ENCODE peak calls at places on chromosomes 13 and 19, in six cellular contexts. E, R, T, F, M and Q are unnamed samples.

GRCh38 chr13:51626749-51627148 is 42.5 kb downstream of the WDFY2 start:
- DNase-seq in E (no peak), R (no peak), T (peak; percentile 72), F (no peak), M (no peak), Q (no peak)

GRCh38 chr13:22736084-22736767 is 444.6 kb upstream of the SGCG start:
- DNase-seq in E (no peak), R (no peak), T (no peak), F (no peak), M (no peak), Q (no peak)

GRCh38 chr19:49441210-49441959 is at the start of gene SLC17A7:
- DNase-seq in E (no peak), R (no peak), T (no peak), F (peak; percentile 87), M (peak; percentile 63), Q (no peak)

GRCh38 chr13:31328549-31329229 is 128.9 kb downstream of the B3GLCT start:
- DNase-seq in E (no peak), R (peak; percentile 14), T (no peak), F (no peak), M (no peak), Q (no peak)

GRCh38 chr13:72545030-72545719 is 182.3 kb downstream of the MZT1 start:
- DNase-seq in E (no peak), R (no peak), T (no peak), F (no peak), M (no peak), Q (no peak)

GRCh38 chr13:45321230-45321629 is 19.8 kb downstream of the TPT1 start:
- DNase-seq in E (no peak), R (no peak), T (no peak), F (no peak), M (no peak), Q (no peak)

GRCh38 chr13:94233401-94233800 is 246.1 kb downstream of the DCT start:
- DNase-seq in E (no peak), R (peak; percentile 96), T (peak; percentile 17), F (no peak), M (no peak), Q (peak; percentile 80)

GRCh38 chr13:47672982-47673670 is 327.9 kb downstream of the SUCLA2 start:
- DNase-seq in E (no peak), R (peak; percentile 93), T (no peak), F (no peak), M (no peak), Q (peak; percentile 81)

GRCh38 chr13:50892162-50892944 is 17.2 kb upstream of the RNASEH2B start:
- DNase-seq in E (no peak), R (no peak), T (no peak), F (peak; percentile 33), M (peak; percentile 35), Q (no peak)

GRCh38 chr19:8248348-8249328 is 39.5 kb downstream of the CERS4 start:
- DNase-seq in E (no peak), R (no peak), T (no peak), F (no peak), M (no peak), Q (no peak)

GRCh38 chr13:99214232-99214631 is 13.6 kb downstream of the UBAC2 start:
- DNase-seq in E (no peak), R (no peak), T (no peak), F (no peak), M (no peak), Q (no peak)

GRCh38 chr13:109700176-109700575 is 86.2 kb downstream of the IRS2 start:
- DNase-seq in E (no peak), R (peak; percentile 24), T (peak; percentile 67), F (peak; percentile 51), M (peak; percentile 95), Q (no peak)

GRCh38 chr13:23391752-23392151 is 41.8 kb downstream of the SACS start:
- DNase-seq in E (no peak), R (peak; percentile 64), T (no peak), F (no peak), M (no peak), Q (no peak)

GRCh38 chr19:6012416-6013170 is 34.7 kb upstream of the RANBP3 start:
- DNase-seq in E (no peak), R (no peak), T (no peak), F (no peak), M (no peak), Q (no peak)

GRCh38 chr19:15532779-15533521 is 24.6 kb downstream of the CYP4F22 start:
- DNase-seq in E (no peak), R (no peak), T (peak; percentile 2), F (no peak), M (no peak), Q (no peak)

GRCh38 chr13:20177049-20177831 is 15.5 kb downstream of the GJB2 start:
- DNase-seq in E (no peak), R (no peak), T (no peak), F (no peak), M (no peak), Q (no peak)

GRCh38 chr13:98083507-98083906 is 59.4 kb upstream of the FARP1 start:
- DNase-seq in E (no peak), R (peak; percentile 98), T (no peak), F (no peak), M (no peak), Q (peak; percentile 95)

GRCh38 chr19:39677931-39678889 is 22.5 kb downstream of the LGALS16 start:
- DNase-seq in E (no peak), R (peak; percentile 39), T (peak; percentile 90), F (no peak), M (no peak), Q (no peak)

GRCh38 chr19:45130888-45131615 is 29.7 kb downstream of the NKPD1 start:
- DNase-seq in E (no peak), R (peak; percentile 16), T (no peak), F (no peak), M (peak; percentile 56), Q (no peak)

GRCh38 chr13:45678282-45678681 is 23.8 kb upstream of the CBY2 start:
- DNase-seq in E (no peak), R (no peak), T (no peak), F (no peak), M (no peak), Q (no peak)

GRCh38 chr19:21697698-21698097 is 69.7 kb downstream of the ZNF100 start:
- DNase-seq in E (no peak), R (no peak), T (no peak), F (no peak), M (no peak), Q (no peak)

GRCh38 chr19:35138305-35138799 is 272 bp upstream of the FXYD1 start:
- DNase-seq in E (no peak), R (no peak), T (no peak), F (no peak), M (no peak), Q (no peak)

GRCh38 chr19:2426661-2427322 is 594 bp downstream of the TIMM13 start:
- DNase-seq in E (no peak), R (peak; percentile 14), T (peak; percentile 50), F (peak; percentile 77), M (peak; percentile 72), Q (no peak)

GRCh38 chr19:54882758-54883157 is 8.7 kb downstream of the FCAR start:
- DNase-seq in E (no peak), R (no peak), T (no peak), F (no peak), M (no peak), Q (no peak)
- TF ChIP-seq CTCF in E (no peak), R (no peak), T (no peak), F (no peak), M (no peak), Q (peak; percentile 11)

DNA sequence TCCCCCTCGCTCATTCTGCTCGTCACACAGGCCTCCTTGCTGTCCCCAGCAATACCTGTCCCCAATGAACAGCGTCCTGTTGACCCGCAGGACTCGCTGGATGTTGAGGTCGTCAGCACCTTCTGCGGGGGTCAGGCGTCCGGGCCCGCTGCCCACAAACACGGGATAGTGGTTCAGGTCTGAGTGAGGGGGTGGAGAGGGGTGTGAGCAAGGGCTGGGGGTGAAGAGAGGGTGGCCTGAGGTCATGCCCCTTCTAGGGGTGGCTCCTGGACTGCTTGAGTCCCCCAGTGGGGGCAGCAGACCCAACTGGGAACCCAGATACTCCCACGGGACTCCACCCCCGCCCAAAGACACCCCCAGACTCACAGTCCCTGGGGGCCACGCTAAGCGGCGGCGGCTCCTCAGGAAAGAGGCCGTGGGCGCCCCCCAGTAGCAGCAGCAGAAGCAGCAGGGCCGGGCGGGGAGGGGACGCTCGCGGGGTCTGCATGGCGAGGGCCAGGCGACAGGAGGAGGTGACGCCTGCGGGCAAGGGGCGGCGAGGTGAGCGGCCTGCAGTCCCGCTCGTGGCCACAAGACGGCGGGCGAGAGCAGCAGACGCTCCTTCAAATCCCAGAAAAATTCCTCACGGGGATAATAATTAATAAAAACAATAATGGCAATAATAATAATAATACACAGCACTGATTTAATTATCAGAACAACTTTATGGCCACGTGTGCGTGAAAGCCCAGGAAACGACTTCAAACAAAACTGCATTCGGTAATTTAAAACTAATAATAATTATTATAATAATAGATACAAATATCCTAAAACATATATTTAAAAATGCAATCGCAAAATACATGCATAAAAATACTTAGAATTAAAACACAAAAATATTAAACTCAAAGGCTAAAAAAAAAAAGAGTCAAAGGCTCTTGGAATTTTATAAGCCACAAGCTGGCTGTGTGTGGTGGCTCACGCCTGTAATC is 1.2 kb downstream of the SEMA6B start:
- DNase-seq in E (no peak), R (no peak), T (no peak), F (peak; percentile 79), M (no peak), Q (no peak)
- TF ChIP-seq CTCF in E (peak; percentile 85), R (peak; percentile 83), T (peak; percentile 92), F (peak; percentile 100), M (peak; percentile 99), Q (peak; percentile 100)

DNA sequence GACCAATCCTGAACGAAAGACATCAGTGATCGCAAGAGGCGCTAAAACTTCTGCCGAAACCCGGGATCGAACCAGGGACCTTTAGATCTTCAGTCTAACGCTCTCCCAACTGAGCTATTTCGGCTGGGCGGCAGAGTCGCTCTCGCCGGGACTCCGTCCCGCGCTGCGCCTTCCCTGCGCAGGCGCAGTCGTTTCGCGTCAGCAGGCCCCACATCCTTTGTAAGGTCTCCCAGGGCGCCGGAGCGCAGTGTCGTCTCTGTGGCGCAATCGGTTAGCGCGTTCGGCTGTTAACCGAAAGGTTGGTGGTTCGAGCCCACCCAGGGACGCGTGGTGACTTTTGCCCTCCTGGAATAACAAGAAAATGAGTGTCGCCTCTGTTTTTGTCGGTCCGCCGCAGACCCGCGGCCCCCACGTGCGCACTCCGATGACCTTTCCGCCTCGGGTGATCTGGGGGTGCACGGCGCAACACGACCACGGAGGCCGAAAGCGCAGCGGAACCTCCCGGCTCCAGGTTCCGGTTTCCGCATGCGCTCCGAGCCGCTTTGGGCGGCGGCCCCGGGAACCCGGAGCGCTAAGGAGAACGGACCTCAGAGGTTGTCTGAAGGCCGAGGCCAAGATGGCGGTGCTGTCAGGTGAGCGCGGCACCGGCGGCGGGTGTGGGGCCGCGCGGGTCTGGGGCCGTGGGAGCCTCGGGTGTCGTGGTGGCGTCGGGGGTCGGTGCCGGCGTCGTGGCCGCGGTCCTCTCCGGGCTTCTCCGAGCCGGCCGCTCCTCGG is at the start of gene NDUFS7:
- DNase-seq in E (peak; percentile 79), R (peak; percentile 92), T (peak; percentile 94), F (peak; percentile 90), M (peak; percentile 96), Q (peak; percentile 89)
- TF ChIP-seq CTCF in E (peak; percentile 18), R (peak; percentile 18), T (peak; percentile 80), F (no peak), M (no peak), Q (no peak)

GRCh38 chr13:95716231-95716630 is 39.3 kb downstream of the DNAJC3 start:
- DNase-seq in E (no peak), R (no peak), T (no peak), F (no peak), M (no peak), Q (no peak)
- TF ChIP-seq CTCF in E (peak; percentile 24), R (no peak), T (no peak), F (no peak), M (no peak), Q (no peak)